ENCODE peak calls at places on chromosomes 2 and 18, in seven cellular contexts. A is A172; E is COLO829; V is ELF-1; S is hippocampal formation; H is NCI-H1105 treated with DMSO at 0.1 percent for 48 hours; Z is activated T-cell treated with anti-CD3 and anti-CD28 coated beads, Interleukin-2, amount 50 U/mL, for 72 hours. F is an unnamed sample.

GRCh38 chr2:195861821-195862220 is 204.8 kb downstream of the SLC39A10 start:
- DNase-seq in S (no peak), H (no peak), V (no peak), E (no peak), A (no peak), Z (no peak), F (no peak)

GRCh38 chr2:192243488-192243887 is 48.8 kb upstream of the TMEFF2 start:
- DNase-seq in E (no peak), S (no peak), H (no peak), Z (no peak), V (no peak), A (peak), F (no peak)

GRCh38 chr2:238875531-238876231 is 27.8 kb downstream of the TWIST2 start:
- DNase-seq in V (no peak), E (no peak), Z (no peak), S (no peak), H (no peak), A (no peak), F (no peak)

GRCh38 chr2:224031358-224031970 is 7.6 kb downstream of the SERPINE2 start:
- DNase-seq in Z (no peak), V (no peak), A (peak), S (no peak), H (no peak), E (no peak), F (no peak)

GRCh38 chr2:22855081-22855480 is 529.9 kb upstream of the KLHL29 start:
- DNase-seq in A (no peak), H (no peak), V (no peak), S (peak), E (peak), Z (no peak), F (peak)

GRCh38 chr2:170651603-170652002 is 63.5 kb upstream of the SP5 start:
- DNase-seq in H (no peak), E (no peak), A (no peak), S (no peak), V (no peak), Z (no peak), F (no peak)

GRCh38 chr2:37652199-37652640 is 19.2 kb downstream of the CDC42EP3 start:
- DNase-seq in E (no peak), V (no peak), H (no peak), Z (no peak), S (no peak), A (peak), F (no peak)

GRCh38 chr2:156800065-156800556 is 363.9 kb downstream of the GPD2 start:
- DNase-seq in Z (no peak), A (no peak), S (no peak), E (no peak), V (peak), H (no peak), F (peak)

GRCh38 chr2:227351639-227352038 is 26.6 kb downstream of the MFF start:
- DNase-seq in Z (no peak), S (no peak), V (no peak), A (no peak), E (no peak), H (no peak), F (no peak)

GRCh38 chr2:233065954-233066470 is 5.9 kb downstream of the INPP5D start:
- DNase-seq in Z (no peak), S (no peak), E (no peak), H (no peak), A (no peak), V (no peak), F (no peak)

GRCh38 chr2:19575618-19576017 is 217.2 kb upstream of the OSR1 start:
- DNase-seq in V (no peak), Z (no peak), H (no peak), S (no peak), A (no peak), E (no peak), F (no peak)

GRCh38 chr2:240918258-240919091 is 12.3 kb downstream of the CROCC2 start:
- DNase-seq in A (no peak), Z (no peak), V (peak), S (no peak), E (no peak), H (no peak), F (no peak)

GRCh38 chr2:39407516-39408296 is 29.4 kb downstream of the MAP4K3 start:
- DNase-seq in E (no peak), Z (no peak), S (no peak), A (no peak), V (no peak), H (no peak), F (no peak)

GRCh38 chr2:115738138-115738537 is 1295.7 kb downstream of the DPP10 start:
- DNase-seq in V (no peak), A (no peak), Z (no peak), S (no peak), E (no peak), H (no peak), F (no peak)

GRCh38 chr18:36499938-36500337 is 202.4 kb downstream of the FHOD3 start:
- DNase-seq in A (no peak), V (no peak), Z (peak), S (no peak), H (no peak), E (no peak), F (no peak)

GRCh38 chr2:19099181-19099580 is 259.2 kb downstream of the OSR1 start:
- DNase-seq in H (no peak), S (no peak), E (no peak), V (no peak), A (no peak), Z (no peak), F (no peak)

GRCh38 chr18:57698571-57699276 is 77.1 kb upstream of the NARS1 start:
- DNase-seq in V (peak), Z (no peak), S (peak), H (no peak), E (no peak), A (peak), F (no peak)

GRCh38 chr2:74096061-74096460 is 51.7 kb downstream of the BOLA3 start:
- DNase-seq in A (no peak), V (no peak), S (no peak), H (no peak), E (no peak), Z (no peak), F (no peak)

GRCh38 chr2:111706481-111707001 is 177.5 kb downstream of the ANAPC1 start:
- DNase-seq in H (no peak), Z (peak), S (no peak), A (no peak), E (no peak), V (no peak), F (no peak)

GRCh38 chr2:33788044-33788443 is 188.9 kb upstream of the FAM98A start:
- DNase-seq in V (no peak), A (peak), E (no peak), Z (no peak), S (no peak), H (no peak), F (no peak)

GRCh38 chr2:159227467-159227866 is 59.0 kb downstream of the WDSUB1 start:
- DNase-seq in Z (no peak), S (no peak), E (no peak), H (peak), A (no peak), V (no peak), F (no peak)

GRCh38 chr2:47067788-47068407 is 87.2 kb downstream of the STPG4 start:
- DNase-seq in S (no peak), A (no peak), V (no peak), Z (no peak), E (no peak), H (no peak), F (no peak)

GRCh38 chr2:169637620-169638019 is 53.5 kb downstream of the PPIG start:
- DNase-seq in Z (no peak), H (no peak), S (no peak), E (no peak), V (no peak), A (no peak), F (no peak)

GRCh38 chr18:73235921-73236320 is 368.1 kb upstream of the NETO1 start:
- DNase-seq in E (no peak), H (no peak), V (no peak), A (no peak), Z (no peak), S (no peak), F (no peak)

GRCh38 chr2:98870516-98871158 is 65.4 kb downstream of the CRACDL start:
- DNase-seq in V (no peak), S (no peak), A (no peak), Z (no peak), H (peak), E (no peak), F (peak)

GRCh38 chr2:30871440-30871839 is 64.2 kb upstream of the CAPN13 start:
- DNase-seq in H (no peak), E (no peak), V (peak), Z (no peak), S (no peak), A (no peak), F (no peak)

GRCh38 chr2:151217343-151217742 is 44.3 kb downstream of the RBM43 start:
- DNase-seq in Z (no peak), A (no peak), V (peak), S (no peak), H (no peak), E (no peak), F (no peak)

GRCh38 chr18:66949419-66949818 is 345.5 kb upstream of the CDH19 start:
- DNase-seq in E (no peak), V (no peak), H (no peak), S (no peak), A (no peak), Z (no peak), F (no peak)

GRCh38 chr18:77248873-77249582 is 620 bp upstream of the GALR1 start:
- DNase-seq in H (no peak), A (no peak), S (no peak), V (peak), Z (no peak), E (no peak), F (peak)

GRCh38 chr2:120525056-120526046 is 179.4 kb downstream of the INHBB start:
- DNase-seq in E (no peak), A (no peak), H (no peak), V (no peak), Z (no peak), S (no peak), F (no peak)

GRCh38 chr2:84314901-84315330 is 144.2 kb downstream of the SUCLG1 start:
- DNase-seq in S (peak), Z (peak), V (peak), A (peak), E (peak), H (peak), F (peak)

GRCh38 chr2:187360286-187360685 is 87.8 kb downstream of the CALCRL start:
- DNase-seq in E (no peak), H (no peak), V (no peak), Z (no peak), A (no peak), S (no peak), F (no peak)

GRCh38 chr2:164560181-164560792 is 61.0 kb downstream of the GRB14 start:
- DNase-seq in V (no peak), Z (no peak), E (peak), A (peak), H (peak), S (peak), F (peak)

GRCh38 chr2:46983065-46983801 is 67.6 kb upstream of the MCFD2 start:
- DNase-seq in V (peak), Z (no peak), A (peak), H (no peak), E (no peak), S (no peak), F (no peak)

GRCh38 chr2:9140570-9141378 is 65.8 kb upstream of the ASAP2 start:
- DNase-seq in V (no peak), E (no peak), A (no peak), S (no peak), H (no peak), Z (no peak), F (no peak)

GRCh38 chr2:121810959-121811853 is 55.8 kb downstream of the TSN start:
- DNase-seq in H (peak), S (peak), A (peak), V (peak), Z (peak), E (peak), F (peak)

GRCh38 chr18:75456277-75456676 is 28.8 kb upstream of the SMIM21 start:
- DNase-seq in H (no peak), E (no peak), V (peak), Z (no peak), S (no peak), A (no peak), F (peak)

GRCh38 chr2:10911291-10912075 is at the start of gene KCNF1:
- DNase-seq in Z (no peak), S (peak), A (peak), V (peak), H (peak), E (no peak), F (peak)

GRCh38 chr2:234494361-234495075 is 2.4 kb downstream of the ARL4C start:
- DNase-seq in A (peak), H (peak), Z (no peak), S (peak), V (peak), E (no peak), F (peak)

GRCh38 chr2:240878341-240878936 is 9.8 kb downstream of the AGXT start:
- DNase-seq in V (no peak), Z (no peak), S (no peak), E (no peak), A (no peak), H (no peak), F (no peak)